ENCODE peak calls at places on chromosomes 6 and 20, in five cellular contexts. V, H, T, U and D are unnamed samples.

GRCh38 chr6:10424005-10424404 is 9.1 kb upstream of the TFAP2A start:
- DNase-seq in H (no peak), T (no peak), U (no peak), V (no peak), D (no peak)

GRCh38 chr6:47376930-47377329 is 67.2 kb upstream of the TNFRSF21 start:
- DNase-seq in H (no peak), V (no peak), T (no peak), U (no peak), D (no peak)

GRCh38 chr6:142666599-142667185 is 278.3 kb downstream of the HIVEP2 start:
- DNase-seq in U (no peak), V (no peak), H (no peak), T (no peak), D (no peak)

GRCh38 chr6:88493717-88494116 is 327.6 kb upstream of the CNR1 start:
- DNase-seq in V (peak), H (no peak), T (no peak), U (no peak), D (no peak)

GRCh38 chr6:79040083-79040482 is 38.0 kb downstream of the PHIP start:
- DNase-seq in H (no peak), V (peak), T (no peak), U (no peak), D (no peak)

GRCh38 chr20:3753098-3753497 is 14.5 kb downstream of the ADISSP start:
- DNase-seq in V (peak), H (no peak), U (peak), T (peak), D (peak)

GRCh38 chr20:15195378-15195777 is 858.0 kb upstream of the FLRT3 start:
- DNase-seq in T (no peak), H (no peak), U (no peak), V (no peak), D (no peak)

GRCh38 chr6:132713355-132714134 is at the start of gene VNN1:
- DNase-seq in H (no peak), T (peak), V (no peak), U (no peak), D (no peak)

GRCh38 chr6:84062519-84063154 is 29.1 kb downstream of the MRAP2 start:
- DNase-seq in U (no peak), H (no peak), V (no peak), T (no peak), D (no peak)

GRCh38 chr6:92052513-92052912 is 1366.8 kb downstream of the EPHA7 start:
- DNase-seq in H (no peak), T (no peak), U (no peak), V (no peak), D (no peak)

GRCh38 chr20:1327827-1328679 is 886 bp downstream of the SDCBP2 start:
- DNase-seq in H (no peak), U (no peak), T (no peak), V (no peak), D (no peak)

GRCh38 chr6:16239798-16240123 is 1.4 kb downstream of the GMPR start:
- DNase-seq in V (no peak), H (no peak), T (peak), U (no peak), D (no peak)
- TF ChIP-seq CTCF in V (no peak), H (no peak), T (no peak), U (no peak), D (peak)

GRCh38 chr6:3147914-3148757 is 9.2 kb downstream of the TUBB2A start:
- DNase-seq in H (no peak), U (no peak), V (no peak), T (no peak), D (no peak)
- TF ChIP-seq CTCF in H (no peak), U (no peak), V (no peak), T (no peak), D (peak)

DNA sequence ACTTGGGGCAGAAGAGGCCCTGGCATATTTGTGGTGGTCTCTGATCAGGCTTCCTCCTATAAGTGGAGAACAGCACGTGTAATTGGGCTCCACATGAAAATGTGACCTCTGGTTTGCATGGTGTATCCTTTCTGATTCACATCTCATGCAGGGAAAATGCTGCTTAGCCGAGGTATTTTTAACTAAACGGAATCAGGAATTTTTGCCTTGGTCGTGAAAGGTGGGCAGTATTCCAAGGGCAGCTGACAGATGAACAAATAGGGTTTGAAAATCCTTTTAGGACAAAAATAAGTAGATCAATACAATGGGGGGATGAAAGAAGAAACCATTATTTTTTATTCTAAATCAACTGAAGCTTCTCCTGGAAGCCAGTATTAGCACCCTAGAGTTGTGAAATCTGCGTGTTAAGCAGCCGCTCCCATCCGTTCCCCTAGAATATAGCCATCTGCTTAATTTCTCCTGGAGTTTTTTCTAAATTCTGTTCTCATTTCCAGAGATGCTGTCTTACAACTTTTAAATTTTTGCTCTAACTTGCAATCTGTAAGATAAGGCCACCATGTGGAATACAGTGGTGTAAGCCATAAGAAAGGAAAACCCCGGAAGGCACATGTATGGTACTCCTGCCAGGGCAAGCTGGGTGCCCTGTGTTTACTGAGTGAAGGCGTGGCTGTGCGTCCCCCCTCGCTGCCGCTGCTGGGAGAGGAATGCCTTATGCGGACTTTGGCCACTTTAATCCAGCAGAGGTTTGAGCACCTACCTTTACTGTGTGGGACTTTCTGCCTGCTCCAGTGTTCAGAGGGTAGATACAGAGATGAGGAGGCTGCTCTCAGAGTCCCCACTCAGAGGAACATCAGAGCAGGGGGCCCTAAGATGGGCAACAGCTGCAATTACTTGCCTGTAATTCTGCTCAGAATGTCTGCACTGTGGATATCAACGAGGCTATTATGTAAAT is 52.4 kb downstream of the SYNJ2 start:
- DNase-seq in T (no peak), V (no peak), H (no peak), U (no peak), D (no peak)
- TF ChIP-seq CTCF in T (no peak), V (no peak), H (no peak), U (no peak), D (no peak)

GRCh38 chr6:13575377-13575775 is 975 bp downstream of the SIRT5 start:
- DNase-seq in T (no peak), V (no peak), U (no peak), H (no peak), D (no peak)

GRCh38 chr6:13573255-13573654 is 1.1 kb upstream of the SIRT5 start:
- DNase-seq in U (no peak), T (no peak), H (no peak), V (no peak), D (no peak)

GRCh38 chr6:13573669-13574110 is 711 bp upstream of the SIRT5 start:
- DNase-seq in U (no peak), H (no peak), V (no peak), T (no peak), D (peak)

GRCh38 chr6:13574571-13575376 is at the start of gene SIRT5:
- DNase-seq in H (peak), V (peak), T (peak), U (peak), D (peak)

DNA sequence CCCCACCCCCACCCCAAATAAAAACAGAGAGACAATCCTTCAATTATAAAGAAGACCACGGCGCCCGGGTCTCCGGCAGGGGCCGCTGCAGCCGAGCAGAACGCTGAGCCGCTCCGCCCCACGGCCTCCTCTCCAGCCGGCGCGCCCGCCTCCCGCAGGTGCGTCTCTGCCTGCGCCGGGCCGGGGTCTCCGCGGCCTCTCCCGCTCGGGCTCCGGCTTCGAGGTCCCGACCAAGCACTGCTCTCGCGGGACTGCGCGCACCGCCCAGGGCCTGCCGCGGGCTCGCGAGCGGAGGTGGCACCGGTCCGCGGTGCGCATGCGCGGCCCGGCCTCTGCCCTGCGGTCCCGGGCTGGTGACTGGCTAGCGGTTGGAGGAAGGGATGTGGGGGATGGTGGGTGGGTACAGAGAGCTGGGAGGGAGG is 241 bp upstream of the SIRT5 start:
- DNase-seq in T (peak), U (peak), H (peak), V (peak), D (peak)
- TF ChIP-seq CTCF in T (peak), U (peak), H (peak), V (peak), D (peak)

GRCh38 chr6:53151676-53152075 is 3.0 kb upstream of the GCM1 start:
- DNase-seq in U (peak), V (peak), T (no peak), H (no peak), D (no peak)
- TF ChIP-seq CTCF in U (peak), V (peak), T (peak), H (peak), D (peak)

DNA sequence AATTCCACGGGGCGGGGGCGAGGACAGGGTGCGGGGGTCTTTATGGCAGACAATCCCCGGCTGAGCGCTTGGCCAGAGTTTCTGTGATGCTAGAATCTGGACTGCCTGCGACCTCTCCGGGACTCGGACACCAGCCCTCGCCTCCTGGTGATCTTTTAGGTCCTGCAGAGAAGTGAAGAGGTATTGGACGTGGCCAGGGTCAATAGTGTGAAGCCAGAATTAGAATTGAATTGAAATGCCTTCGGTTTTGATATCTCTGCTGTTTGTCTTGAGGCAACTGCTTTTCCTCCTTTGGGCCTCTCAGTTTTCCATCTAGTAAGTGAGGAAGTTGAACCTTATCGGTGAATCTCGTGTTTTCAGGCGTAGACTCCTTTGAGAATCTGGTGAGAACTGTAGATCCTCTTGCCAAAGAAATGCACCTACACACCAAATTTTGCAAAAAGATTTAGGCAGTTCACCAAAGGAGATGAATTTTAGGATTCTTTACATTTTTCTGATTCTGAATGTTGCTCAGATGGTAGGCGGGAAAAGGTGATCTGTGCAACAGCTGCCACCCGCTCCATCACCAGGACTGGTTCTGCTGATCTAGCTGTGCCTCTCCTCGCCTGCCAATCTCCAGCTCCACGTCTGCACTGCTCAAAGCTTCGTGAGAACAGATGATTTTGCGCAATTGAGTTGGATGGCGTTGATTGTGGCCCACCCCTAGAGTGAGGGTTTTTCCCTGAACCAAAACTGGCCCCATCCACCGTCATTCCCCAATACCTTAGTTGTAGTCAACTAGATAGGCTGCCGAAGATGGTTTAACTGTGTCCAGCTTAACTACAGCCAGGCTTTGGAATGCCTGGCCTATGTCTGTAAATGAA is 837 bp upstream of the OSER1 start:
- DNase-seq in T (no peak), H (no peak), V (no peak), U (no peak), D (no peak)
- TF ChIP-seq CTCF in T (no peak), H (no peak), V (no peak), U (no peak), D (no peak)

DNA sequence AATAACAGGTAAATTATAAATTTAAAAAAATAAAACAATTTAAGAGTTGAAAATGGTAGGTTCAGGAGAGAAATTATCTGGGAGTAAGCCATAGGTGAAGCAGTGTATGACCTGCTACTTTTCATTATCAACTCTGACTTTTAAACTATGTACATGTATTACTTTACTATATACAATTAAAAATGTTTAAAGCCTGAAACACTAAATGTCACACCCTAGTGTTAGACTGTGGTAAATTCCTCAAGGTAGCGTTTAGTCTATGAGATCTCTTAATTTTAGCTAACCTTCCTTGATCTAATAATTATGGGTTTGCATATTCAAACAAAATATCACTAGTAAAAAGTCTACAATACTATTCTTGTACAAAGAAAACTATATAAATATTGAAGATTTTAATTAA is 22.3 kb upstream of the TBC1D32 start:
- DNase-seq in T (no peak), V (no peak), U (no peak), H (no peak), D (no peak)
- TF ChIP-seq CTCF in T (no peak), V (no peak), U (peak), H (peak), D (peak)

GRCh38 chr20:62667530-62668440 is 25.5 kb downstream of the SLCO4A1 start:
- DNase-seq in U (no peak), T (no peak), H (no peak), V (no peak), D (no peak)
- TF ChIP-seq CTCF in U (no peak), T (no peak), H (no peak), V (no peak), D (no peak)